ENCODE peak calls at places on chromosomes 13 and 19, in nine cellular contexts. M is GM23338, Q is PC-3, S is GM23248, N is neural progenitor cell, H is OCI-LY7, L is SK-N-SH, D is MM.1S, I is hepatocyte. T is an unnamed sample.

GRCh38 chr13:54912367-54912766 is 1883.8 kb downstream of the OLFM4 start:
- DNase-seq in M (no peak), Q (no peak), S (no peak), N (no peak), H (no peak), L (no peak), D (no peak), I (no peak), T (no peak)

GRCh38 chr19:41587101-41587837 is 11.3 kb downstream of the CEACAM21 start:
- DNase-seq in M (no peak), Q (no peak), S (no peak), N (no peak), H (no peak), L (no peak), D (no peak), I (no peak), T (no peak)

GRCh38 chr19:48419158-48419920 is 25.9 kb downstream of the GRIN2D start:
- DNase-seq in M (peak; percentile 96), Q (peak; percentile 18), S (peak; percentile 67), N (peak; percentile 85), H (peak; percentile 53), L (peak; percentile 87), D (peak; percentile 79), I (no peak), T (no peak)

GRCh38 chr19:6161271-6161850 is 25.9 kb downstream of the ACSBG2 start:
- DNase-seq in M (peak; percentile 86), Q (peak; percentile 82), S (peak; percentile 14), N (peak; percentile 12), H (peak; percentile 98), L (peak; percentile 13), D (peak; percentile 86), I (peak; percentile 7), T (peak; percentile 98)

GRCh38 chr13:41276824-41277223 is 13.4 kb upstream of the MTRF1 start:
- DNase-seq in M (no peak), Q (no peak), S (no peak), N (no peak), H (no peak), L (no peak), D (no peak), I (no peak), T (no peak)

GRCh38 chr13:26406791-26407190 is 150.7 kb upstream of the WASF3 start:
- DNase-seq in M (no peak), Q (no peak), S (peak; percentile 4), N (no peak), H (no peak), L (no peak), D (no peak), I (no peak), T (no peak)

GRCh38 chr13:76762731-76763130 is 123.5 kb downstream of the KCTD12 start:
- DNase-seq in M (peak; percentile 15), Q (no peak), S (no peak), N (no peak), H (no peak), L (no peak), D (no peak), I (no peak), T (no peak)

GRCh38 chr19:15934332-15935078 is at the start of gene CYP4F11:
- DNase-seq in M (no peak), Q (peak; percentile 46), S (no peak), N (no peak), H (peak; percentile 14), L (no peak), D (no peak), I (no peak), T (peak; percentile 75)

GRCh38 chr13:30241537-30241936 is 65.8 kb downstream of the KATNAL1 start:
- DNase-seq in M (no peak), Q (no peak), S (no peak), N (no peak), H (no peak), L (no peak), D (no peak), I (no peak), T (no peak)

GRCh38 chr19:13526552-13526951 is 20.3 kb upstream of the CACNA1A start:
- DNase-seq in M (peak; percentile 77), Q (peak; percentile 51), S (peak; percentile 49), N (peak; percentile 34), H (peak; percentile 9), L (no peak), D (no peak), I (no peak), T (peak; percentile 19)
- TF ChIP-seq EZH2phosphoT487 in M (no peak), Q (no peak), S (no peak), N (no peak), H (no peak), L (no peak), D (no peak), I (no peak), T (no peak)

GRCh38 chr19:3440082-3440481 is 40.2 kb downstream of the SMIM24 start:
- DNase-seq in M (peak; percentile 91), Q (peak; percentile 42), S (peak; percentile 44), N (peak; percentile 50), H (peak; percentile 50), L (peak; percentile 67), D (peak; percentile 45), I (no peak), T (no peak)
- TF ChIP-seq EZH2phosphoT487 in M (no peak), Q (no peak), S (no peak), N (no peak), H (no peak), L (no peak), D (no peak), I (no peak), T (no peak)

DNA sequence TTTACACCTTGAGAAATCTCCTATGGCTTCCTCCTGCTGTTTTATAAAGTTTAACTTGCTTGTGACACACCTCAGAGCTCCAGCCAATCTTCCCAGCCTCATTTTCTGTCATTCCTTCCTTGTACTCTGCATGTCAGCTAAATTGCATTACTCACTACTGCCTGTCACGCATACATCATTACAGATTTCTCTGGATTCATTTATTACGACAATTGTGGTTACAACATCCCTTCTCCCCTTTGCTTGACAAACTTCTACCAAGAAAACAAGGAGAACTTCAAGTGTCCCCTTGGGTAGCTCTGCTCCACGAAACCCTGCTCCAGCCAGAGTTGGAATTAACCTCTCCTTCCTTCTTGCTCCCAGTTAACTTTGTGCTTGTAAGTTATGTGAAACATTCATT is 22.0 kb upstream of the GPR18 start:
- DNase-seq in M (no peak), Q (no peak), S (peak; percentile 78), N (no peak), H (no peak), L (no peak), D (no peak), I (no peak), T (no peak)
- TF ChIP-seq EZH2phosphoT487 in M (no peak), Q (no peak), S (no peak), N (no peak), H (no peak), L (no peak), D (no peak), I (no peak), T (no peak)

DNA sequence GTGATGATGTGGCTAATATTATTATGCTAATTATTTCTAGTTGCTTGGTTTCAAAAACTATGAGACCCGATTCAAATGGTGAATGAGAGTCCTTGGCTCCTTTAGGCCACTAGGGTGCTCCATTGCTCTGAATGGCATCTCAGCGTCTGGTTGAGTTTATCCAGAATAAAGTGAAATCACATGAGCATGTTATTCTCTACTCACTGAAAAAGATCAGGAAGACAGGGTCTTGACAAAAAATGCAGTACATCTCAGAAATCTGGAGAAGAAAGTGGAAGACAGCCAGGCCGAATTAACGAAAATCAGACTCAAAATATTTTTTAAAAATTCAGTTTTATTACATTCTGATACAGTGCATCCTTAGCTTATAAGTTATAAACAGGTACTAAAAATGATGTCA is 516.2 kb downstream of the MYO16 start:
- DNase-seq in M (peak; percentile 70), Q (peak; percentile 74), S (peak; percentile 86), N (peak; percentile 70), H (peak; percentile 50), L (peak; percentile 79), D (peak; percentile 60), I (peak; percentile 81), T (peak; percentile 58)
- TF ChIP-seq EZH2phosphoT487 in M (no peak), Q (no peak), S (no peak), N (no peak), H (no peak), L (no peak), D (no peak), I (no peak), T (no peak)

T was measured in HCT116.